ENCODE peak calls at places on chromosome 20, in five cellular contexts. U is hepatocyte, P is HepG2, X is esophagus squamous epithelium, S is heart left ventricle. K is an unnamed sample.

GRCh38 chr20:61629361-61630239 is 377.5 kb downstream of the CDH4 start:
- DNase-seq in S (no peak), U (no peak), X (no peak), P (no peak), K (no peak)

GRCh38 chr20:54086444-54087134 is 16.2 kb upstream of the BCAS1 start:
- DNase-seq in U (no peak), S (no peak), P (no peak), X (no peak), K (peak)

GRCh38 chr20:3768342-3769130 is 983 bp upstream of the ADISSP start:
- DNase-seq in S (peak), X (no peak), U (peak), P (peak), K (peak)

GRCh38 chr20:41279546-41280225 is 37.8 kb downstream of the ZHX3 start:
- DNase-seq in U (no peak), X (no peak), S (no peak), P (no peak), K (no peak)

GRCh38 chr20:9838378-9839295 is at the start of gene PAK5:
- DNase-seq in S (no peak), X (no peak), P (peak), U (peak), K (no peak)

GRCh38 chr20:62381202-62381797 is 5.6 kb upstream of the RPS21 start:
- DNase-seq in U (no peak), X (no peak), S (no peak), P (no peak), K (no peak)

GRCh38 chr20:37902504-37903313 is at the start of gene VSTM2L:
- DNase-seq in X (no peak), S (no peak), U (peak), P (no peak), K (no peak)

GRCh38 chr20:38057351-38057972 is 23.9 kb downstream of the RPRD1B start:
- DNase-seq in S (peak), P (peak), X (no peak), U (peak), K (no peak)

GRCh38 chr20:4780245-4780644 is 58.5 kb downstream of the PRND start:
- DNase-seq in P (no peak), X (no peak), U (no peak), S (no peak), K (no peak)

GRCh38 chr20:61299613-61300012 is 47.6 kb downstream of the CDH4 start:
- DNase-seq in S (no peak), P (no peak), U (no peak), X (no peak), K (peak)

GRCh38 chr20:26167499-26167898 is 470.8 kb upstream of the ZNF337 start:
- DNase-seq in U (no peak), P (no peak), X (no peak), S (no peak), K (no peak)

GRCh38 chr20:37882961-37883712 is 19.8 kb upstream of the VSTM2L start:
- DNase-seq in U (no peak), P (peak), S (no peak), X (no peak), K (no peak)

GRCh38 chr20:37236462-37236861 is 25.2 kb downstream of the GHRH start:
- DNase-seq in S (peak), P (no peak), U (no peak), X (no peak), K (no peak)

GRCh38 chr20:48718914-48719578 is 108.8 kb downstream of the PREX1 start:
- DNase-seq in S (no peak), P (no peak), U (no peak), X (no peak), K (no peak)

GRCh38 chr20:13430346-13431002 is 208.3 kb downstream of the TASP1 start:
- DNase-seq in X (no peak), U (peak), P (peak), S (no peak), K (no peak)

GRCh38 chr20:63737940-63738686 is 1.5 kb upstream of the SLC2A4RG start:
- DNase-seq in P (peak), X (no peak), S (no peak), U (peak), K (no peak)
- H3K4me3 ChIP-seq in P (peak), X (peak), S (no peak), U (no peak), K (no peak)

DNA sequence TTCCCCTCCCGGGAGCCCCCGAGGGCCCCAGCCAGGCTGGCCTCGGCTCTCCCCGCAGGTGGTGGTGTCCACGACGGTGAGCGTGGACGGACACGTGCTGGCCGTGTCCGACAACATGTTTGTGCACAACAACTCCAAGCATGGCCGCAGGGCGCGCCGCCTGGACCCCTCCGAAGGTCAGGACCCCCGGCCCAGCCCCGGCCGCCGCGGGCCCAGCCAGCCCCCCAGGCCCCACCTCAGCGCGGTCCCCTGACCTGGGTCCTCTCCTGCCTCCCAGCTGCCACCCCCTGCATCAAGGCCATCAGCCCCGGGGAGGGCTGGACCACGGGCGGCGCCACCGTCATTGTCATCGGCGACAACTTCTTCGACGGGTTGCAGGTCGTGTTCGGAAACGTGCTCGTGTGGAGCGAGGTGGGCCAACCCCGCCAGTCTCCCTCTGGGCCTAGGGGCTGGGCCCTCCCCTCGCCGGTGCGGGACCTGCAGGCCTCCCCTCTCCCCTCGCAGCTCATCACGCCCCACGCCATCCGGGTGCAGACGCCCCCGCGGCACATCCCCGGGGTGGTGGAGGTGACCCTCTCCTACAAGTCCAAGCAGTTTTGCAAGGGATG is 51.0 kb downstream of the CPXM1 start:
- DNase-seq in U (no peak), P (no peak), S (no peak), X (no peak), K (no peak)
- H3K4me3 ChIP-seq in U (no peak), P (no peak), S (no peak), X (no peak), K (no peak)

GRCh38 chr20:32474967-32475819 is 109.9 kb downstream of the NOL4L start:
- DNase-seq in S (peak), U (peak), P (peak), X (no peak), K (peak)
- H3K4me3 ChIP-seq in S (peak), U (peak), P (peak), X (peak), K (peak)

GRCh38 chr20:34705383-34706021 is 1.4 kb downstream of the TP53INP2 start:
- DNase-seq in S (peak), X (no peak), U (peak), P (peak), K (no peak)
- H3K4me3 ChIP-seq in S (peak), X (peak), U (no peak), P (peak), K (no peak)

GRCh38 chr20:56626367-56627121 is 2.6 kb upstream of the TFAP2C start:
- DNase-seq in X (no peak), P (no peak), U (peak), S (no peak), K (no peak)

GRCh38 chr20:56625837-56626236 is 3.3 kb upstream of the TFAP2C start:
- DNase-seq in P (no peak), U (no peak), X (no peak), S (no peak), K (no peak)

GRCh38 chr20:56628873-56629463 is at the start of gene TFAP2C:
- DNase-seq in S (peak), X (no peak), U (peak), P (no peak), K (no peak)

GRCh38 chr20:56628015-56628872 is 862 bp upstream of the TFAP2C start:
- DNase-seq in U (peak), P (no peak), S (peak), X (no peak), K (no peak)

DNA sequence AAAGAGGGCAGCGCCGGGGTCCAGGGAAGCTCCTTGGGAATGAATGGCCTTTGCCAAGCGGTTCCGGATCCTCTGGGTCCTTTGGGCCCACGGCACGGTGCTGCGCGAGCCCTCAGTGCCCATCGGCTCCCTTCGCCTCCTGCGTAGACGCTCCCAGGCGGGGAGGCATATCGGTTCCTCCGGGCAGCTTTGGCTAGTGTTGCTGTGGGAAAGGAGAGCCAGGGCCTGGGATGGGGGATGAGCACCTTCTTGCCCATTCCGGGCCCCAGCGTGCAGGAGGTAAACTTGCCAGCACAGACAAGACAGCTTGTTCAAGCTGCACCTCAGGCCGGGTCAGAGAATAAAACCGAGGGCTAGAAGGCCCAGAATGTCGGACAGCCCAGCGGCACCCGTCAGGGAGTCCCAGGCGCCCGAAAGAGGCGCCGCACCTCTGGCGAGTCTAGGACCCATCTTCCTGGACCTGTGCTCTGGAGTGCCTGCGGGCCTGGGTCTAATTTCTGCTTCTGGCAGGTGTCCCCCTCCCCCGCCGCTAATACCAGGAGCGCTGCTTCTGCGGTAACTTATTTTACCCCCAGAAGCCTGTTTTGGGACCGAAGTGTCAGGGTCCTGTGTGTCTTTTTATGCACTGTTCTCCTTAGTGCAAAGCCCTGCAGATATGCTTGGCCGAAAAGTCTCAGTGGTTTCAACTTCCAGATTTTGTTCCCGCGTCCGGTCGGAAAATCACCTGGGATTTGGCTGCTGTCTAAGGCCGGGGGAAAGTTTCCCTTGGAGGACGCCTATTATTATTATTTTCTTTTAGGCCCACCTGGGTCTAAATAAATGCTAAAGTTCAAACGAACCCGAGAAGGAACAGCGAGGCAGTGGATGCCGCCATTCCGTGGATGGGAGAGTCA is 1.7 kb upstream of the TFAP2C start:
- DNase-seq in X (no peak), U (no peak), S (no peak), P (no peak), K (no peak)
- H3K4me3 ChIP-seq in X (no peak), U (no peak), S (no peak), P (no peak), K (no peak)

DNA sequence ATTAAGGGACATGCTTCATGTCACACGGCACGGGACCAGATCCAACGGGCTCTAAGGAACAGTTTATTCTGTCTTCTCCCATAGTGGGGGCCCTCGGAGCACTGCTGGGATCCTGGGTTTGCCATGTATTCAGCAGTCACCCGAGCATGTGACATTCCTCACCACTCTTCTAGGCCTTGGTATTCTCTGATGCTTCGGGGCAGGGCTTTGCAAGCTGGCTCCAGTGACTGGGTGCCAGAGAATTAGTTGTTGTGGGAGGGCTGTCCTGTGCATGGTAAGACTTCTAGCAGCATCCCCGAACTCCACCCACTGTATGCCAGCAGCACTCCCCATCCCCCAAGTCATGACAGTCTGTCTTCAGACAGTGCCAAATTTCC is 5.4 kb downstream of the CCN5 start:
- DNase-seq in U (no peak), P (no peak), X (no peak), S (no peak), K (no peak)
- H3K4me3 ChIP-seq in U (no peak), P (no peak), X (no peak), S (no peak), K (no peak)

GRCh38 chr20:43940518-43941225 is 26.0 kb downstream of the TOX2 start:
- DNase-seq in S (no peak), X (no peak), P (no peak), U (no peak), K (no peak)
- H3K4me3 ChIP-seq in S (no peak), X (no peak), P (no peak), U (no peak), K (no peak)

GRCh38 chr20:1944345-1945099 is 49.3 kb downstream of the SIRPA start:
- DNase-seq in S (no peak), P (no peak), U (no peak), X (no peak), K (no peak)
- H3K4me3 ChIP-seq in S (no peak), P (no peak), U (no peak), X (no peak), K (no peak)

GRCh38 chr20:5975778-5976177 is 25.3 kb downstream of the MCM8 start:
- DNase-seq in P (no peak), U (no peak), X (no peak), S (no peak), K (no peak)

GRCh38 chr20:5973172-5973571 is 22.7 kb downstream of the MCM8 start:
- DNase-seq in U (peak), S (no peak), X (no peak), P (no peak), K (no peak)

GRCh38 chr20:5971203-5971602 is 20.8 kb downstream of the MCM8 start:
- DNase-seq in U (no peak), X (no peak), S (no peak), P (no peak), K (no peak)

GRCh38 chr20:5974531-5974930 is 24.1 kb downstream of the MCM8 start:
- DNase-seq in S (no peak), U (no peak), X (no peak), P (no peak), K (no peak)

DNA sequence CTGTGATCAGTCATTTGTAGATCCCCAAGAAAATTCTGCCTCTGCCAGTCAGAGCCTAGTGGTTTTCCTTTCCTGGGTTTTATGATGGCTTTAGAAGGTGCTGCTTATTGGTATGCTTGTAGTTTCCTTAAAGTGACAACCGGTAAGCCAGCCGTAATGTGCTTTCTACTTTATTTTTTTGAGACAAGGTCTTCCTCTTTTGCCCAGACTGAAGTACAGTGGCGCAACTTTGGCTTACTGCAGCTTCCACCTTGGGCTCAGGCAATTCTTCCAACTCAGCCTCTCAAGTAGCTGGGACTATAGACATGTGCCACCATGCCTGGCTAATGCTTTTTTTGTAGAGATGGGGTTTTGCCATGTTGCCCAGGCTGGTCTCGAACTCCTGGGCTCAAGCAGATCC is 23.5 kb downstream of the MCM8 start:
- DNase-seq in S (no peak), P (no peak), U (no peak), X (no peak), K (no peak)
- H3K4me3 ChIP-seq in S (no peak), P (no peak), U (no peak), X (no peak), K (no peak)